ENCODE peak calls at places on chromosomes 7 and 10, in eight cellular contexts. D, Y, N, J, O, H, I and S are unnamed samples. For H3K4me1, the result is how much of the 10 kb centered on the place peaks cover.

GRCh38 chr7:64099656-64100531 is 54.7 kb downstream of the ZNF727 start:
- DNase-seq in D (no peak), O (no peak), Y (no peak), J (no peak), H (peak), I (no peak), N (no peak), S (no peak)

GRCh38 chr7:90708841-90709317 is 112.8 kb downstream of the CDK14 start:
- DNase-seq in Y (peak), I (no peak), O (peak), D (no peak), H (no peak), N (peak), J (peak), S (no peak)

GRCh38 chr7:24316340-24316739 is 32.4 kb downstream of the NPY start:
- DNase-seq in D (no peak), H (no peak), I (no peak), Y (no peak), O (no peak), N (no peak), J (no peak), S (no peak)

GRCh38 chr10:16679511-16679910 is 137.7 kb downstream of the RSU1 start:
- DNase-seq in H (no peak), Y (no peak), J (no peak), I (no peak), N (no peak), O (no peak), D (no peak), S (no peak)

GRCh38 chr7:121489440-121489839 is 93.3 kb upstream of the FAM3C start:
- DNase-seq in J (no peak), H (no peak), N (no peak), D (no peak), I (no peak), O (no peak), Y (no peak), S (no peak)

GRCh38 chr7:30028749-30029635 is 780 bp downstream of the PLEKHA8 start:
- DNase-seq in D (peak), I (peak), J (peak), H (no peak), N (peak), O (no peak), Y (peak), S (peak)

GRCh38 chr10:3828404-3829192 is 43.6 kb upstream of the KLF6 start:
- DNase-seq in D (no peak), I (no peak), N (peak), O (no peak), Y (peak), H (no peak), J (peak), S (no peak)

GRCh38 chr10:112131996-112132395 is 51.6 kb downstream of the GPAM start:
- DNase-seq in J (no peak), H (no peak), D (no peak), I (no peak), O (no peak), N (no peak), Y (no peak), S (no peak)

GRCh38 chr10:15472008-15472407 is 100.9 kb upstream of the FAM171A1 start:
- DNase-seq in O (no peak), Y (no peak), J (no peak), N (peak), D (no peak), H (no peak), I (no peak), S (no peak)

GRCh38 chr7:155980841-155981240 is 168.6 kb upstream of the SHH start:
- DNase-seq in N (no peak), I (no peak), J (no peak), D (no peak), O (peak), Y (no peak), H (peak), S (no peak)

GRCh38 chr10:110746254-110746826 is 102.2 kb downstream of the RBM20 start:
- DNase-seq in D (peak), H (no peak), O (peak), N (peak), Y (peak), J (peak), I (peak), S (peak)

GRCh38 chr7:117164578-117164977 is 158.3 kb downstream of the WNT2 start:
- DNase-seq in I (no peak), Y (no peak), J (no peak), O (no peak), H (no peak), D (no peak), N (no peak), S (no peak)

GRCh38 chr7:111059826-111060225 is 31.1 kb upstream of the LRRN3 start:
- DNase-seq in I (no peak), J (no peak), D (no peak), Y (no peak), N (no peak), H (no peak), O (no peak), S (no peak)

GRCh38 chr7:26534649-26535482 is 243.2 kb downstream of the SNX10 start:
- DNase-seq in N (no peak), I (no peak), O (no peak), D (no peak), J (no peak), Y (no peak), H (no peak), S (no peak)

GRCh38 chr7:87173456-87173855 is 21.2 kb downstream of the DMTF1 start:
- DNase-seq in J (peak), I (no peak), Y (no peak), O (no peak), N (no peak), H (no peak), D (no peak), S (no peak)

GRCh38 chr10:110208614-110209398 is 1.4 kb downstream of the MXI1 start:
- DNase-seq in D (peak), J (peak), Y (no peak), I (peak), O (peak), N (peak), H (peak), S (peak)

GRCh38 chr10:132305654-132306340 is 2.0 kb downstream of the STK32C start:
- DNase-seq in I (peak), H (peak), O (no peak), N (no peak), J (no peak), Y (no peak), D (no peak), S (no peak)

GRCh38 chr7:101031082-101031481 is 11.2 kb downstream of the MUC17 start:
- DNase-seq in J (no peak), H (no peak), Y (no peak), N (no peak), I (no peak), O (no peak), D (no peak), S (no peak)

GRCh38 chr10:102159831-102160230 is 7.6 kb downstream of the NOLC1 start:
- DNase-seq in I (no peak), Y (no peak), D (no peak), N (no peak), H (no peak), J (no peak), O (no peak), S (no peak)

GRCh38 chr7:55063036-55063435 is 44.2 kb downstream of the EGFR start:
- DNase-seq in N (no peak), O (no peak), Y (no peak), H (no peak), D (no peak), I (no peak), J (no peak), S (no peak)

DNA sequence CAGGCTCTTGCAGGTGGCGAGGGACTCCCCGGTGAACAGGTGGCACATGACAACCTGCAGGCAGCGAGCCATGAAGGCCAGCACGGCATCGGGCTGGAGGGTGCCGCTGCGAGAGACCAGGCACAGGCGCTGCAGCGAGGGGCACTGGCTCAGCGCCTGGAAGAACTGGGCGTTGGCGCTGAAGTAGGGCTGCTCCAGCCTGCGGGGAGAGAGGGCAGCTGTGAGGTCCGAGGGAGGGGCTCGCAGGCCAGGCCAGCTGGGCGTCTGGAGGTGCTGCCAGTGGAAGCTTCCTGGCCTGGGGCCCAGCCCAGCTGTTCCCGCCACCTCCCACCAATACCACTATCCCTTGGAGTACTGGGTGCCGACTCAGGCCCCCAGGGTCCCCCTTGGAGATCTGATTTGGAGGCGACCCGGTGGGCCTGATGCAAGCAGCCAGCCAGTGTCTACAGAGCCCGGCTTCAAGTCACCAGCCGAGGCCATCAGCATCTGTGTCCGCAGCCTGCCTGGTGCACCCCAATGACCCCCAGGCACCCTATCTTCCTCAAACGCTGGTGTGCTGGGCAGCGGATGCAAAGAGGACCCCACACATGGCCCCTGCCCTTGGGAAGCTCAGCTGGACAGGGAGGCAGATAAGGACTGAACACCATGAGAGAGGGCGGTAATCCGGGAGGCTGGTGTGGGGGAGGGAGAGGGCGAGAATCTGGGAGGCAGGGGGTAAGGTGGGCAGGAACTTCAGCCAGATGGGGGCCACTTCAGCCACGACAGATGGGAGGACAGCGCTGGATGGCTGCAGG is 67.8 kb upstream of the TNRC18 start:
- DNase-seq in N (peak), D (no peak), J (no peak), Y (no peak), O (peak), H (peak), I (no peak), S (no peak)
- H3K4me1 ChIP-seq in N (under half), D (under half), J (under half), Y (under half), O (under half), H (under half), I (under half), S (under half)

GRCh38 chr7:134353411-134353810 is 36.7 kb upstream of the SLC35B4 start:
- DNase-seq in N (no peak), H (no peak), Y (no peak), O (no peak), D (no peak), J (peak), I (no peak), S (no peak)
- H3K27ac ChIP-seq in N (no peak), H (no peak), Y (no peak), O (no peak), D (no peak), J (no peak), I (no peak), S (no peak)

DNA sequence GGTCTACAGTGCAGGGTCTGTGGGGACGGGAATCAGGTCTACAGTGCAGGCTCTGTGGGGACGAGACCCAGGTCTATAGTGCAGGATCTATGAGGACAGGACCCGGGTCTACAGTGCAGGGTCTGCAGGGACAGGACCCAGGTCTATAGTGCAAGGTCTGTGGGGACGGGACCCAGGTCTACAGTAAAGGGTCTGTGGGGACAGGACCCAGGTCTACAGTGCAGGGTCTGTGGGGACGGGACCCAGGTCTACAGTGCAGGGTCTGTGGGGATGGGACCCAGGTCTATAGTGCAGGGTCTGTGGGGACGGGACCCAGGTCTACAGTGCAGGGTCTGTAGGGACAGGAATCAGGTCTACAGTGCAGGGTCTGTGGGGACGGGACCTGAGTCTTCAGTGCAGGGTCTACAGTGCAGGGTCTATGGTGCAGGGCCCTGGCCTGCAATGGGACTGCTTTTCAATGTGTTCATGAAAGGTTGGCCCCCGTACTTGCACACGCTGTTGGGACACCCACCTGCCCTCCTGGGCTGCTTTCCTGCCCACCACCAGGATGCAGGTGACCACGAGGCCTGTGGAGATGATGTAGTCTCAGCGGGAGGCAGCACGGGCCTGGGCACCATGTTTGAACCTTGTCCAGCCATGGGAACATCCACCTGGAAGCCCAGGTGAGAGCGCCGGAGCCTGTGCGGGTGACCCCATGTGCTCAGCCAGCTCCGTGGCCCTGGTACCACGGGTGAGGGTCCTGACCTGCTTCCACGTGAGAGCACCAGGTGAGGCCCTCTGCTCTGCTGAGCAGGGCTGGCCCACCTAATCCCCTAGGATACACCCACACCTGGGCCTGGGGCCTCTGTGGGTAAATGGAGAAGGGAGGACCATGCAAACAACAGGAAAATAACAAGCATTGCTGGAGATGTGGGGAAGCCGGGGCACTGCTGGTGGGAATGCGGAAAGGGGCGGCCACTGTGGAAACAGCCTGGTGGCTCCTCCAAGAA is 91.4 kb upstream of the DIP2C start:
- DNase-seq in I (no peak), Y (no peak), O (no peak), D (no peak), J (no peak), H (no peak), N (no peak), S (no peak)
- H3K4me1 ChIP-seq in I (under half), Y (under half), O (under half), D (under half), J (under half), H (under half), N (under half), S (under half)

GRCh38 chr7:133781481-133782090 is 345.6 kb upstream of the LRGUK start:
- DNase-seq in Y (no peak), I (no peak), D (no peak), H (no peak), O (no peak), J (no peak), N (no peak), S (no peak)

GRCh38 chr7:133786401-133786937 is 340.7 kb upstream of the LRGUK start:
- DNase-seq in J (no peak), D (no peak), H (no peak), O (no peak), N (no peak), Y (no peak), I (no peak), S (no peak)

GRCh38 chr7:133783276-133783675 is 343.9 kb upstream of the LRGUK start:
- DNase-seq in N (no peak), I (no peak), J (no peak), Y (no peak), D (no peak), H (no peak), O (no peak), S (no peak)

GRCh38 chr7:133782470-133782869 is 344.7 kb upstream of the LRGUK start:
- DNase-seq in O (no peak), J (no peak), D (no peak), N (no peak), I (no peak), H (no peak), Y (no peak), S (no peak)

GRCh38 chr7:133784421-133785045 is 342.6 kb upstream of the LRGUK start:
- DNase-seq in H (no peak), J (no peak), I (no peak), N (no peak), Y (no peak), D (no peak), O (no peak), S (no peak)
- H3K27ac ChIP-seq in H (no peak), J (no peak), I (no peak), N (no peak), Y (no peak), D (no peak), O (no peak), S (no peak)

GRCh38 chr7:151823783-151824182 is 53.1 kb downstream of the PRKAG2 start:
- DNase-seq in H (no peak), I (no peak), Y (no peak), O (no peak), D (no peak), N (no peak), J (no peak), S (no peak)

GRCh38 chr7:151824285-151824950 is 52.5 kb downstream of the PRKAG2 start:
- DNase-seq in J (no peak), D (no peak), Y (no peak), H (no peak), O (no peak), I (no peak), N (no peak), S (no peak)

GRCh38 chr7:151822541-151823181 is 54.3 kb downstream of the PRKAG2 start:
- DNase-seq in N (no peak), I (no peak), Y (no peak), O (no peak), H (no peak), J (peak), D (no peak), S (no peak)

GRCh38 chr7:151827620-151828019 is 49.3 kb downstream of the PRKAG2 start:
- DNase-seq in D (no peak), Y (no peak), I (no peak), H (no peak), O (no peak), N (no peak), J (no peak), S (no peak)

GRCh38 chr7:151825711-151826110 is 51.2 kb downstream of the PRKAG2 start:
- DNase-seq in O (no peak), I (no peak), H (no peak), J (no peak), Y (no peak), D (no peak), N (no peak), S (no peak)
- H3K4me1 ChIP-seq in O (under half), I (under half), H (under half), J (under half), Y (under half), D (under half), N (under half), S (under half)

DNA sequence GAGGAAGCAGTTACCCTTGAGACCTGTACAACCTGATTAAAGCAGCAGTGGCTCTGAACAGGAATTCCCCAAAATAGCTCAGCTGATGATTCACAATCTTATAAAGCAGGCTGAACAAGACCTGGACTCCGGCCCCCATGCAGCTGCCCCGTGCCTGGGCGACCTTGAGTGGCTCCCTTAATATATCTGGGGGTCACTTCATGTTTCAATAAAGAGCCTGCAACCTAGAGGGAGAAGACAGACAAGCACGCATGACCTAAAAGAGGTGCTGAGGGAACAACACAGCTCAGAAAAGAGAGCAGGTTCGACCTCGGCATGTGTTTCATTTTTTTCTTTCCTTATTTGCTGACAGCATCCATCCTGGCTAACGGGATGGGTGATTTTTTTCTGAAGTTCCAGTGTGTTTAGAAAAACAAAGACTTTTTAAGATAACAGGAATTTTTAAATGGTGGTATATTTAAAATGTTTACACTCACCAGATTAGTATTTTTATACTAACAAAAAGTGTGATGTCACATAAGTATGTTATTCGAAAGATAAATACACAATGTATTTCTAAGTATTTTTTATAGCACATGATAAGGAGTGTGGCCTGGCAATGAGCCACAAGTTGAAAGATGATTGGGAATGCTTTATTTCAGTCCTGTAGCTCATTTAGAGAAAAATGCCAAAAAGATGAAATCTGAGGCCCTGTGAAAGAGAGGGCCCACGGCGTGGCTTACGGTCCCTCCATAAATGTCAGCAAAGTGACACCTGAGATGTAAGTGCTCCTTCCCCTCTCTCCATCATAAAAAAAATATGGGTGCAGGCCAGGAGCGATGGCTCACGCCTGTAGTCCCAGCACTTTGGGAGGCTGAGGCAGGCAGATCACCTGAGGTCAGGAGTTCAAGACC is 161.3 kb downstream of the SLIT1 start:
- DNase-seq in I (no peak), Y (no peak), H (no peak), O (no peak), N (peak), J (peak), D (peak), S (no peak)
- H3K27ac ChIP-seq in I (peak), Y (no peak), H (no peak), O (peak), N (peak), J (no peak), D (peak), S (no peak)

DNA sequence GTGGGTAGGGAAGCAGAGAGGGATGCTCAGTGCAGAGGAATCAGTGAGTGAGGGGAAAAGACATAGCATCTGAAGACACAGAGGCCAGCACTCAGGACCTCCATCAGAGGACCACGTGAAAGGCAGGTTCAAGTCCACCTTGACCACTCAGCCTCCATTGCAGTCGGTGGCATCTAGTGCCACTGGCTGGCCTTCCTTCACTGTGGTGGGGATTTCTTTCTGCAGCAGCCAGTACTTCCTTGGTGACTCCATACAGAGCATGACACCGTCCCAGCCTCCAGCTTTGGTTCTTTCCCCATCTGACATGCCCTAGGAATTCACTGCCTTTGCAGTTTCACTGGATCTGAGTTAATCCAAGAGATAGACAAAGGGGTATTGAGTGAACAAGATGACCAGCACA is 58.0 kb downstream of the SYPL1 start:
- DNase-seq in D (no peak), J (no peak), O (no peak), I (no peak), N (no peak), Y (no peak), H (no peak), S (no peak)
- H3K4me1 ChIP-seq in D (under half), J (under half), O (under half), I (under half), N (under half), Y (under half), H (under half), S (under half)

GRCh38 chr10:119896061-119896655 is 3.6 kb downstream of the SEC23IP start:
- DNase-seq in O (peak), Y (no peak), H (no peak), I (no peak), N (peak), J (peak), D (no peak), S (no peak)
- H3K27ac ChIP-seq in O (peak), Y (no peak), H (peak), I (no peak), N (peak), J (peak), D (peak), S (no peak)